ENCODE peak calls at places on chromosomes 2 and 18, in four cellular contexts. G is right lobe of liver; P is CD8-positive, alpha-beta memory T cell; N is cardiac fibroblast. B is an unnamed sample.

GRCh38 chr2:134466141-134466540 is 212.3 kb downstream of the MGAT5 start:
- DNase-seq in G (no peak), P (peak; percentile 6), N (peak; percentile 16), B (peak; percentile 45)

GRCh38 chr2:160266078-160266551 is 66.0 kb upstream of the ITGB6 start:
- DNase-seq in G (no peak), P (peak; percentile 28), N (no peak), B (peak; percentile 27)

GRCh38 chr2:158221055-158222021 is 119.7 kb downstream of the UPP2 start:
- DNase-seq in G (no peak), P (no peak), N (no peak), B (no peak)

GRCh38 chr2:136980303-136980702 is 215.0 kb downstream of the THSD7B start:
- DNase-seq in G (no peak), P (no peak), N (no peak), B (no peak)

GRCh38 chr2:26461601-26462023 is 16.3 kb downstream of the OTOF start:
- DNase-seq in G (peak; percentile 45), P (no peak), N (no peak), B (no peak)

GRCh38 chr2:8754056-8754790 is 72.4 kb downstream of the ID2 start:
- DNase-seq in G (no peak), P (no peak), N (peak; percentile 12), B (no peak)

GRCh38 chr2:9463698-9464034 is 10.7 kb upstream of the IAH1 start:
- DNase-seq in G (no peak), P (no peak), N (peak; percentile 21), B (no peak)

GRCh38 chr2:201522965-201523364 is 71.4 kb downstream of the STRADB start:
- DNase-seq in G (no peak), P (no peak), N (no peak), B (no peak)

GRCh38 chr2:178225011-178225817 is 30.9 kb downstream of the OSBPL6 start:
- DNase-seq in G (no peak), P (no peak), N (peak; percentile 65), B (no peak)

GRCh38 chr2:204260162-204260877 is 285.0 kb upstream of the PARD3B start:
- DNase-seq in G (no peak), P (no peak), N (peak; percentile 84), B (peak; percentile 36)

GRCh38 chr2:237473474-237474453 is 13.3 kb upstream of the MLPH start:
- DNase-seq in G (no peak), P (no peak), N (peak; percentile 76), B (no peak)

GRCh38 chr18:5180254-5180653 is 16.8 kb downstream of the AKAIN1 start:
- DNase-seq in G (no peak), P (no peak), N (no peak), B (no peak)

GRCh38 chr18:74778191-74778847 is 180.6 kb downstream of the ZNF407 start:
- DNase-seq in G (no peak), P (no peak), N (peak; percentile 25), B (no peak)

GRCh38 chr2:226123307-226123706 is 676.3 kb downstream of the IRS1 start:
- DNase-seq in G (no peak), P (no peak), N (no peak), B (no peak)

GRCh38 chr2:70553584-70554337 is at the start of gene TGFA:
- DNase-seq in G (peak; percentile 90), P (peak; percentile 65), N (peak; percentile 15), B (no peak)

GRCh38 chr2:227623225-227623624 is 5.9 kb downstream of the SCYGR4 start:
- DNase-seq in G (no peak), P (no peak), N (peak; percentile 77), B (no peak)

GRCh38 chr18:79123948-79124347 is 54.8 kb downstream of the ATP9B start:
- DNase-seq in G (no peak), P (no peak), N (no peak), B (no peak)

GRCh38 chr18:72674710-72675109 is 130.6 kb upstream of the CBLN2 start:
- DNase-seq in G (no peak), P (no peak), N (no peak), B (no peak)

GRCh38 chr2:226578879-226579278 is 220.7 kb downstream of the IRS1 start:
- DNase-seq in G (no peak), P (no peak), N (peak; percentile 87), B (no peak)

DNA sequence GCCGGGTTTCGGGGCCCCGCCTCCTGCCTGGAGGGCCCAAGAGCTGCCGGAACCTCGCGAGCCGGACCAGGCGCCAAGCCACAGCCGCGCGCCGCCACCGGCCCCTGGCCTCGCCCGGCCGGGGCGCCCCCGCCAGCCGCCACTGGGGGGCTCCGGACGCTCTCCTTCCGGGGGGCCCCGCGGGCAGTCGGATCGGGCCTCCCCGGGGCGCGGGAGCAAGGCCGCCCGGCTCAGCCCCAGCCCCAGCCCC is 17.4 kb upstream of the HAAO start:
- DNase-seq in G (peak; percentile 90), P (no peak), N (no peak), B (no peak)
- H3K4me3 ChIP-seq in G (peak overlapping the region; percentile 60), P (peak overlapping the region; percentile 59), N (peak overlapping the region; percentile 39), B (peak overlapping the region; percentile 47)

GRCh38 chr2:101297383-101297782 is 11.1 kb downstream of the RNF149 start:
- DNase-seq in G (no peak), P (no peak), N (no peak), B (no peak)
- H3K4me3 ChIP-seq in G (no peak overlapping the region), P (no peak overlapping the region), N (no peak overlapping the region), B (no peak overlapping the region)

GRCh38 chr2:19649107-19649506 is 252.7 kb downstream of the TTC32 start:
- DNase-seq in G (no peak), P (no peak), N (peak; percentile 67), B (no peak)
- H3K4me3 ChIP-seq in G (no peak overlapping the region), P (no peak overlapping the region), N (no peak overlapping the region), B (no peak overlapping the region)

GRCh38 chr2:73239776-73240175 is 5.7 kb downstream of the CCT7 start:
- DNase-seq in G (no peak), P (no peak), N (peak; percentile 88), B (no peak)

GRCh38 chr2:73238976-73239375 is 4.9 kb downstream of the CCT7 start:
- DNase-seq in G (no peak), P (no peak), N (no peak), B (no peak)

GRCh38 chr2:73238149-73238548 is 4.0 kb downstream of the CCT7 start:
- DNase-seq in G (no peak), P (no peak), N (no peak), B (no peak)

GRCh38 chr2:73235315-73236028 is 1.4 kb downstream of the CCT7 start:
- DNase-seq in G (no peak), P (no peak), N (no peak), B (no peak)

DNA sequence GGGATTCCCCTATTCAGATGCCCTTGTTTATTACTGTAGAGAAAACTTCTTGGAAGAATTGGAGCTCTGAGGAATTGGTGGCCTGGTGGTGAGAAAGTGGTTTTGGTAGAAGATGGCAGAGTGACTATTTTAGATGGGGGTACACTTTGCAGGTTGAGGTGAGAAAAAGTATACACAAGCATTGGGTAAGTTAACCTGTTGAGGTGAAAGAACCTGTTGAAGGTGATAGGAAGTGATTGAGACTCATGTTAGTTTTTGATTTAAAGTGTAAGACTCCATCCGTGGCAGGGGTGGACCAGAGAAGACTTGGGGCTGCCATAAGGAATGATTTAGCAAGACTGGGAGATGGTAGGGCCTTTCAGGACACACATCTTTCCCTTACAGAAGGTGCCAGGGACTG is 3.1 kb downstream of the CCT7 start:
- DNase-seq in G (no peak), P (no peak), N (no peak), B (no peak)
- H3K4me3 ChIP-seq in G (no peak overlapping the region), P (no peak overlapping the region), N (no peak overlapping the region), B (no peak overlapping the region)

GRCh38 chr2:232633413-232634318 is at the start of gene EFHD1:
- DNase-seq in G (peak; percentile 87), P (peak; percentile 13), N (peak; percentile 61), B (peak; percentile 9)

GRCh38 chr2:232635820-232636219 is 2.4 kb downstream of the EFHD1 start:
- DNase-seq in G (no peak), P (no peak), N (no peak), B (no peak)

GRCh38 chr2:232632229-232632903 is 1.0 kb upstream of the EFHD1 start:
- DNase-seq in G (no peak), P (no peak), N (peak; percentile 28), B (no peak)

GRCh38 chr2:232632904-232633412 is 446 bp upstream of the EFHD1 start:
- DNase-seq in G (peak; percentile 67), P (no peak), N (peak; percentile 55), B (no peak)

GRCh38 chr2:232634319-232635150 is 1.1 kb downstream of the EFHD1 start:
- DNase-seq in G (no peak), P (no peak), N (peak; percentile 51), B (no peak)
- H3K4me3 ChIP-seq in G (peak overlapping the region; percentile 70), P (no peak overlapping the region), N (no peak overlapping the region), B (no peak overlapping the region)

DNA sequence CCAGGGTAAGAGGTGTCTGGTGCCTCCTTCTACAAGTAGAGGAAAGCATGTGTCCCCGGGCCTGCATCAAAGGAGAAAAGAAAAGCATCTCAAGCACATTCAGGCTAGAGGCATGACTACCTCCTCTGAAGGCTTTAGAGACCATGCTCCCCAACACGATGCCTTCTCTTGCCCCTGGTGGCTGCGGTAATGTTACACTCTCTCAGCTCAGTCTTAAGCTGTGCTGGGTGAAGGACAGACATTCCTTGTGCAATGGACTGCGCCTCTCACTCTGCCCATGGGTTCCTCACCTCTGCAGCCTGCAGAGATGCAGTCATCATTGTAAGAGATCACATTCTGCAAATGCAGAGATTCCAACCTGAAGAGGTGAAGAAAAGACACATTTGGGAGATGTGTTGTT is 148.2 kb upstream of the HNRNPA3 start:
- DNase-seq in G (no peak), P (no peak), N (no peak), B (no peak)
- H3K4me3 ChIP-seq in G (no peak overlapping the region), P (no peak overlapping the region), N (no peak overlapping the region), B (no peak overlapping the region)

DNA sequence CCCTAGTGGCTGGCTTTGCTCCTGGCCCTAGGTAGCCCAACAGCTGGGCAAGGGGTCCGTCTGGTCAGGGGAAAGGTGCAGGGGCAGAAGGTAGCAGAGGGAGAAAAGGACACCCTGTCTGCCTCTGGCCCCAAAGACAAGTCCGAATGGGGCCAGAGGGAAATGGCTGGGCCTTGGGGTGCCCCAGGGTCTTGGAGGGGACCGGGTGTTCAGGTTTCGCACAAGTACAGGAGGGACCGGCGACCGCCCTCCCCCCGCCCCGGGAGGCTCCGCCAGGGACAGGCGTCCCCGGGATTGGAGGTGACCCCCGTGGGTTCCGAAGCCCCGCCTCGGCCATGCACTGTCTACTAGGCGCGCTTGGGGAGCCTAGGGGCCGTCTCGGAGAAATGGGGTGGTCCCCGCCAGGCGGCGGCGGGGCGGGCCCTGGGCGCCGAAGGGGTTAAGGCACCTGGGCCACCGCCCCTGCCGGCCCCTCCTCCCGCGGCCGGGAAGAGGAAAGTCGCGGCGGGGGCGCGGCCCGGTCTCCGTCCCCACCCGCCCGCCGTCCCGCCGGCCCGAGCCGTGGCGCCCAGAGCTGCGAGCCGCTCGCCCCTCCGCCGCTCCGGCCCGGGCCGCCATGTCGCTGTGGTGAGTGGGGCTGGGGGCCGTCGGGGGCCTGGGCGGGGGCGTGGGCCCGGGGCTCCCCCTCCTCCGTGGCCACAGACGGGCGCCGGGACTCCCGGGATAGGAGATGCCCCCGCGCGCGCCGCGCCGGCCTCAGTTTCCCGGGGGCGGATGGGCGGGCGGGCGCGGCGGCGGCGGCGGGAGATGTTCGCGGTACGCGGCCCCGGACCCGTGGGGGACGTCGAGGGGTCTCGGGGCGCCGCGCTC is at the start of gene B3GNT7:
- DNase-seq in G (no peak), P (no peak), N (no peak), B (no peak)
- H3K4me3 ChIP-seq in G (peak within 1 kb of the TSS; percentile 41), P (no peak within 1 kb of the TSS), N (peak within 1 kb of the TSS; percentile 13), B (no peak within 1 kb of the TSS)